ENCODE peak calls at places on chromosome 7, in five cellular contexts. Q, L, Y, I and D are unnamed samples.

GRCh38 chr7:35971133-35971995 is 170.5 kb downstream of the SEPTIN7 start:
- DNase-seq in I (no peak), Q (peak), Y (no peak), L (peak), D (no peak)

GRCh38 chr7:351256-351655 is 61.3 kb downstream of the FOXL3 start:
- DNase-seq in Y (peak), Q (no peak), I (no peak), L (no peak), D (no peak)

GRCh38 chr7:108234981-108235450 is 104.9 kb upstream of the LAMB4 start:
- DNase-seq in Q (no peak), Y (no peak), I (no peak), L (peak), D (no peak)

GRCh38 chr7:72037494-72037893 is 374.6 kb downstream of the CALN1 start:
- DNase-seq in Q (no peak), I (no peak), Y (no peak), L (no peak), D (no peak)

GRCh38 chr7:130982160-130982638 is 248.2 kb upstream of the KLF14 start:
- DNase-seq in I (peak), L (peak), Q (peak), Y (no peak), D (peak)

GRCh38 chr7:140686921-140687320 is 9.6 kb upstream of the NDUFB2 start:
- DNase-seq in I (no peak), Q (no peak), L (no peak), Y (no peak), D (no peak)

GRCh38 chr7:108434030-108434429 is 22.2 kb downstream of the NRCAM start:
- DNase-seq in Q (no peak), I (no peak), Y (no peak), L (no peak), D (no peak)

GRCh38 chr7:110600983-110601382 is 489.9 kb upstream of the LRRN3 start:
- DNase-seq in I (no peak), Q (no peak), L (no peak), Y (no peak), D (no peak)

GRCh38 chr7:964401-965231 is 10.1 kb upstream of the ADAP1 start:
- DNase-seq in I (peak), Y (no peak), L (peak), Q (no peak), D (no peak)

GRCh38 chr7:50792342-50793114 is 9.8 kb upstream of the GRB10 start:
- DNase-seq in Q (peak), L (peak), Y (no peak), I (peak), D (no peak)
- H3K4me3 ChIP-seq in Q (peak), L (peak), Y (no peak), I (peak), D (no peak)

GRCh38 chr7:44541876-44542610 is 913 bp upstream of the NPC1L1 start:
- DNase-seq in L (no peak), Q (no peak), Y (no peak), I (no peak), D (no peak)
- H3K4me3 ChIP-seq in L (no peak), Q (no peak), Y (no peak), I (no peak), D (no peak)

GRCh38 chr7:100614308-100614861 is 2.0 kb downstream of the MOSPD3 start:
- DNase-seq in I (no peak), Q (no peak), Y (no peak), L (no peak), D (no peak)

GRCh38 chr7:100611983-100612729 is at the start of gene MOSPD3:
- DNase-seq in Y (peak), L (peak), I (peak), Q (peak), D (peak)

GRCh38 chr7:100612730-100613446 is 548 bp downstream of the MOSPD3 start:
- DNase-seq in L (peak), Y (no peak), I (peak), Q (no peak), D (no peak)

DNA sequence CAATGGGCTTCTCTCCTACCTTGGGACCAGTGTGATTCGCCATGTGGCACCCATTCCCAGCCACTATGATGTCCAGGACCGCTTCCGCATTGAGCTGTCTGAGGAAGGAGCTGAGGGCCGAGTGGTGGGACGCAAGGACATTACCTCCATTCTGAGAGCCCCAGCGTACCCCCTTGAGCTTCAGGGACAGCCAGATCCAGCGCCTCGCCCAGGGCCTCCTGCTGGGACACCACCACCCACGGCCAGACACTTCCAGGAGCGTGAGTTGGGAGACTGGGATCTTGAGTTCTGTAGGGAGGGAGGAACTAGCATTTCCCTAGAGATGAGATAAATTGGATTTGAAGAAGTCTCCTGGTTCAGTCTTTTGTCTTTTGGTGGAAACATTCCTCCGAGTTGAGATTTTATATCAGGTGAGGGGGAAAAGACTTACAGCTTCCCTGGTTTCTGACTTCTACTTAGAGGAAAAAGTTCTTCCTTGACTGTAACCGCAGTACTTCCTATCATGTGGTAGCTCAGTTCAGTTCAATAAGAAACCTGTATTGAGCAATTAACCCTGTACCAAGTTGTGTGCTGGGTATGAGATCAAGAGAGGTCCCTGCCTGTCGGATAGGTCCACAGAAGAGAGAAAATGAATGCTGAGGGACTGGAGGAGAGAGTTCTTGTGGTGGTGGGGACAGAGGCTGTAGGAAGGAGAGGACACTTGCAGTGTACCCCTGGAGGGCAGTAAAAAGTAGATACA is 1.3 kb downstream of the MOSPD3 start:
- DNase-seq in L (no peak), Y (no peak), I (no peak), Q (no peak), D (peak)
- H3K4me3 ChIP-seq in L (no peak), Y (peak), I (peak), Q (peak), D (no peak)

DNA sequence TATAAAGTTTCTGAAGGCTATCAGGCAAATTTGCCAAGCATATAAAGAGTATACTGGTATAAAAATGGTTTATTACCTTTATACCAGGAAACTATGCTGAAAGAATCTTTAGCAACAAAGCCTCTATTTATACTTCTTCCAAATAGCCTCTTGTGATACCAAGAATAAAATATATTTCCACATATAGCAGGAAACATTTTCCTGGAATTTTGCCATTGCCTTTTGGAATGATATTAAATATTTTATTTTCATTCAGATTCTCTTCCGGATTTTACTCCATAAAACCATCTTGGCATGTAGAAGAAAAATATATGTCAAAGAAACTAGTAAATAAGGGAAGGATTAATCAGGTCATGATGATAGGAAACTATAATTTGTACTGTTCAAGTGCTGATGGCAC is 17.7 kb downstream of the SOSTDC1 start:
- DNase-seq in Q (no peak), I (no peak), Y (no peak), L (no peak), D (no peak)
- H3K4me3 ChIP-seq in Q (no peak), I (no peak), Y (no peak), L (no peak), D (no peak)

GRCh38 chr7:94907420-94908203 is at the start of gene PPP1R9A:
- DNase-seq in Q (peak), I (peak), Y (no peak), L (peak), D (no peak)
- H3K4me3 ChIP-seq in Q (peak), I (peak), Y (no peak), L (peak), D (no peak)

GRCh38 chr7:34281260-34281659 is 375.9 kb downstream of the BMPER start:
- DNase-seq in I (no peak), Q (no peak), L (peak), Y (no peak), D (no peak)

GRCh38 chr7:34277016-34277800 is 371.9 kb downstream of the BMPER start:
- DNase-seq in L (no peak), I (peak), Q (no peak), Y (no peak), D (peak)

GRCh38 chr7:34275629-34276028 is 370.3 kb downstream of the BMPER start:
- DNase-seq in L (no peak), Y (no peak), Q (no peak), I (no peak), D (no peak)

GRCh38 chr7:34282271-34282670 is 375.7 kb upstream of the NPSR1 start:
- DNase-seq in L (peak), I (no peak), Y (no peak), Q (no peak), D (no peak)

DNA sequence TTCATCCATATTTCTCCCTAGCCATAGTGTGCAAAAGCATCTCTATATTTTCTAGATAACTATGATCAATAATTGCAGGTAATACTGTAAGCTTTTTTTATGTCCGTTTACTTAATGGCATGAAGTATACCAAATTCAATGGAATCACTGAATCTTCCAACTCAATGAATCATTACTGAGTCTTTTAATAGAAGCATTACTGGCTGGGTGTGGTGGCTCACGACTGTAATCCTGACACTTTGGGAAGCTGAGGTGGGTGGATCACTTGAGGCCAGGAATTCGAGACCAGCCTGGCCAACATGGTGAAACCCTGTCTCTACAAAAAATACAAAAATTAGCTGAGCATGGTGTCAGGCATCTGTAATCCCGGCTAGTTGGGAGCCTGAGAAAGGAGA is 372.5 kb downstream of the BMPER start:
- DNase-seq in I (no peak), Y (no peak), Q (no peak), L (peak), D (no peak)
- H3K4me3 ChIP-seq in I (no peak), Y (no peak), Q (no peak), L (no peak), D (no peak)